ENCODE peak calls at places on chromosomes 16 and 17, in five cellular contexts. E is AG04450, X is transverse colon, W is tibial artery, I is GM12865. T is an unnamed sample.
A peak's percentile ranks its signal among the peaks of the same experiment; 100 is the strongest.

GRCh38 chr17:78351449-78352006 is 8.3 kb downstream of the SOCS3 start:
- DNase-seq in E (peak; percentile 99), X (peak; percentile 89), W (peak; percentile 97), I (no peak), T (peak; percentile 41)

GRCh38 chr17:57166803-57167202 is 81.8 kb downstream of the AKAP1 start:
- DNase-seq in E (no peak), X (no peak), W (no peak), I (no peak), T (peak; percentile 43)

GRCh38 chr16:72409428-72409827 is 237.5 kb upstream of the PMFBP1 start:
- DNase-seq in E (no peak), X (no peak), W (no peak), I (no peak), T (no peak)

GRCh38 chr17:27232328-27232727 is 61.6 kb upstream of the WSB1 start:
- DNase-seq in E (no peak), X (no peak), W (no peak), I (no peak), T (no peak)

GRCh38 chr16:84885024-84885910 is 65.5 kb downstream of the CRISPLD2 start:
- DNase-seq in E (no peak), X (no peak), W (no peak), I (no peak), T (no peak)

GRCh38 chr16:87960851-87961250 is 9.6 kb downstream of the BANP start:
- DNase-seq in E (no peak), X (no peak), W (no peak), I (no peak), T (no peak)

GRCh38 chr16:3173892-3174617 is 13.9 kb upstream of the OR1F1 start:
- DNase-seq in E (no peak), X (no peak), W (no peak), I (peak; percentile 65), T (peak; percentile 74)

GRCh38 chr16:87951550-87952538 is 610 bp downstream of the BANP start:
- DNase-seq in E (no peak), X (peak; percentile 35), W (no peak), I (peak; percentile 56), T (peak; percentile 47)

GRCh38 chr17:42775534-42776098 is 2.4 kb downstream of the VPS25 start:
- DNase-seq in E (no peak), X (no peak), W (no peak), I (peak; percentile 44), T (no peak)

GRCh38 chr17:42772945-42773289 is 332 bp upstream of the VPS25 start:
- DNase-seq in E (no peak), X (no peak), W (no peak), I (no peak), T (no peak)

GRCh38 chr17:42778570-42778969 is 1.8 kb upstream of the WNK4 start:
- DNase-seq in E (no peak), X (no peak), W (no peak), I (no peak), T (no peak)

GRCh38 chr17:42774066-42774750 is 959 bp downstream of the VPS25 start:
- DNase-seq in E (no peak), X (no peak), W (no peak), I (no peak), T (no peak)

GRCh38 chr17:42773290-42774035 is at the start of gene VPS25:
- DNase-seq in E (peak; percentile 55), X (peak; percentile 84), W (peak; percentile 86), I (peak; percentile 90), T (peak; percentile 73)
- TF ChIP-seq CTCF in E (peak; percentile 30), X (no peak), W (no peak), I (no peak), T (no peak)

GRCh38 chr17:19867654-19868395 is at the start of gene ULK2:
- DNase-seq in E (peak; percentile 21), X (peak; percentile 56), W (peak; percentile 76), I (peak; percentile 86), T (peak; percentile 79)

GRCh38 chr17:19867094-19867653 is 562 bp downstream of the ULK2 start:
- DNase-seq in E (no peak), X (peak; percentile 22), W (peak; percentile 86), I (peak; percentile 72), T (peak; percentile 67)
- TF ChIP-seq CTCF in E (peak; percentile 55), X (peak; percentile 16), W (peak; percentile 25), I (peak; percentile 26), T (no peak)

GRCh38 chr17:80264793-80265075 is 4.1 kb downstream of the RNF213 start:
- DNase-seq in E (no peak), X (no peak), W (no peak), I (no peak), T (no peak)

GRCh38 chr17:80262775-80263244 is 2.2 kb downstream of the RNF213 start:
- DNase-seq in E (no peak), X (no peak), W (no peak), I (no peak), T (no peak)

GRCh38 chr17:80262291-80262690 is 1.6 kb downstream of the RNF213 start:
- DNase-seq in E (no peak), X (no peak), W (no peak), I (no peak), T (no peak)

GRCh38 chr17:80264048-80264792 is 3.6 kb downstream of the RNF213 start:
- DNase-seq in E (no peak), X (peak; percentile 55), W (no peak), I (peak; percentile 80), T (no peak)

DNA sequence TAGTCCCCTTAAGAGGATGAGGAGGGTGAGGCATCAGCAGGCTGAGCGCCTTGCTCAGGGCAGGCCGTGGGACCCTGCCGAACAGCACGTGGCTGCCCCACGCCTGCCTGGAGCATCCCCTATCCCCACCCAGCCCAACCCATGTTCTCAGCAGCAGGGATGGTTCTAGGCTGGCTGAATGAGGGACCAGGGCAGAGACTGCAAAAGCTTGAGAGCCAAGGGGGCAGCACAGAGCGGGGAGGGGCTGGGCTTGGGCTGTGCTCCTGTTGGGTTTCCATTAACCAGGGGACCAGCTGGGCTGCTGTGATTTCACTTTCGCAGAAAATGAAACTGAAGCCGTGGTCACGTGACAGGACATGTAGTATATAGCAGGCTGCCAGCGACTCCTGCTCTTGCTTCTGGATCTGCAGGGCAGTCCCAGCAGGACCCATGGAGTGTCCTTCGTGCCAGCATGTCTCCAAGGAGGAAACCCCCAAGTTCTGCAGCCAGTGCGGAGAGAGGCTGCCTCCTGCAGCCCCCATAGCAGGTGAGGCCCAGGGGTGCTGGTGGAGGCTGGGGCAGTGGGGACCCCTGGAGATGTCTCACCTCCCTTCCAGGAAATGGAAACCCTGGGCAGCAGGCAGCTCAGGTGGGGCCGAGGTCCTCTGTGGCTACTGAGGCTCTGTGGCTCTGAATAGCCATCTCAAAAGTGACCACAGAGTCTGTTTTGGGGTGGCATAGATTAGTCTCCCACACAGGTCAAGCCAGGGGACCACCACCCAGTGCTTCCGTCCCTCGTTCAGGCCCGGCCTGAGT is 2.8 kb downstream of the RNF213 start:
- DNase-seq in E (peak; percentile 78), X (peak; percentile 94), W (peak; percentile 87), I (peak; percentile 98), T (no peak)
- TF ChIP-seq CTCF in E (peak; percentile 29), X (no peak), W (no peak), I (peak; percentile 38), T (no peak)

DNA sequence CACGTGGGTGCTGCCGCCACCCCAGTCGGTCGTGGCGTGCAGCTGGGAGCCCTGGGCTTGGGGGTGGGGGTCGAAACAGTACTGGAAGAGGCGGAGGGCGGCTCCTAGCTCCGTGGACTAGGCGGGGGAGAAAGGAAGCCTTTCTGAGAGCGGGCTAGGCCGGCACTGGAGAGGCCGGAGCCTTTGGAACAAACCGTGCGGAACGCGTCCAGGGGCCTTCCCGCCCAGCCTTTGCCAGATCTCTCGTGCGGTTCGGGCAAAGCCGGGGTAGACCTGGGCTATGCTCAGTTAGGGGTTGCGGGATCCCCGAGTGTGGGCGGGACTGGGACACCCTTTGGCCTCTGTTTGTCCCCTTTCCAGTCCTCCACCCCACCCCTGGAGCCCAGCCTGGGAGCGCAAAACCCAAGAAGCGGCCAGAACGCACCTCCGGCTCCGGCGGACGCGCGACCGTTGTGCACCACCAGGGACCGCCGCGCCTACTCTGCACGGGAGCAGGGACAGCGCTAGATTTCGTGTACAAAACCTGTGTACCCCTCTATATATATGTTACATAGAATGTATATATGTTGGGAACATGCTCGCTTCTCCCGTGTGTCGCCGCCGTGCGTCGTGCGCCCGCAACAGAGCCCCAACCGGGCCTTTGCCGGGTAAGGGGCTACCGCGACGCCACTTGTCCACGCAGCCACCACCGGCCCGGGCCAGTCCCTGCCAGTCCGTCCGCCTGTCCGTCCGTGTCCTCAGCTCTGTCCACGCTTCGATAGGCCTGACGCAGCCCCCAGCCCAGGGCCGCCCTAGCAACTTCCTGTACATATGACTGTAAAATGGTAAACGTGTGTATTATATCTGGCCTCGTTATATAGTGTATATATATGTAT is 26.2 kb downstream of the SREBF1 start:
- DNase-seq in E (no peak), X (no peak), W (no peak), I (no peak), T (peak; percentile 74)
- TF ChIP-seq CTCF in E (no peak), X (peak; percentile 10), W (no peak), I (no peak), T (no peak)

GRCh38 chr16:49856741-49857330 is 924 bp upstream of the ZNF423 start:
- DNase-seq in E (peak; percentile 6), X (peak; percentile 86), W (peak; percentile 91), I (peak; percentile 51), T (peak; percentile 79)
- TF ChIP-seq CTCF in E (peak; percentile 34), X (no peak), W (peak; percentile 31), I (peak; percentile 19), T (no peak)

GRCh38 chr17:76540381-76541300 is 797 bp downstream of the PRCD start:
- DNase-seq in E (peak; percentile 87), X (peak; percentile 91), W (peak; percentile 94), I (peak; percentile 41), T (peak; percentile 88)
- TF ChIP-seq CTCF in E (no peak), X (peak; percentile 40), W (peak; percentile 29), I (no peak), T (peak; percentile 7)

GRCh38 chr16:7615565-7615964 is 282.9 kb downstream of the RBFOX1 start:
- DNase-seq in E (no peak), X (no peak), W (no peak), I (no peak), T (no peak)
- TF ChIP-seq CTCF in E (no peak), X (no peak), W (no peak), I (no peak), T (no peak)

T was measured in nephron progenitor cell.